ENCODE peak calls at places on chromosomes 11 and 22, in eight cellular contexts. T is spleen; P is testis; I is mesendoderm; W is colonic mucosa; E is PC-3; O is GM23338; Y is CD8-positive, alpha-beta memory T cell. M is an unnamed sample. For H3K4me1 and H3K36me3, the result is how much of the 10 kb centered on the place peaks cover.

GRCh38 chr22:31271485-31271884 is 20.8 kb downstream of the PIK3IP1 start:
- DNase-seq in T (no peak), P (peak), I (no peak), W (no peak), E (no peak), O (no peak), Y (no peak), M (no peak)

GRCh38 chr22:19864538-19865106 is 9.9 kb upstream of the GNB1L start:
- DNase-seq in T (no peak), P (no peak), I (no peak), W (no peak), E (no peak), O (no peak), Y (no peak), M (no peak)

GRCh38 chr11:105641433-105641832 is 31.6 kb downstream of the GRIA4 start:
- DNase-seq in T (no peak), P (no peak), I (no peak), W (no peak), E (no peak), O (no peak), Y (no peak), M (no peak)

GRCh38 chr11:79413258-79413657 is 27.6 kb downstream of the TENM4 start:
- DNase-seq in T (no peak), P (peak), I (peak), W (peak), E (no peak), O (peak), Y (no peak), M (no peak)

GRCh38 chr11:120400564-120401364 is 64.6 kb downstream of the ARHGEF12 start:
- DNase-seq in T (no peak), P (no peak), I (peak), W (peak), E (peak), O (no peak), Y (no peak), M (peak)

GRCh38 chr11:43735931-43736330 is 55.4 kb downstream of the HSD17B12 start:
- DNase-seq in T (no peak), P (no peak), I (no peak), W (no peak), E (peak), O (peak), Y (no peak), M (no peak)

GRCh38 chr11:67276821-67277230 is 10.6 kb downstream of the GRK2 start:
- DNase-seq in T (peak), P (no peak), I (peak), W (peak), E (no peak), O (peak), Y (no peak), M (peak)

GRCh38 chr11:35298369-35298768 is 121.0 kb downstream of the SLC1A2 start:
- DNase-seq in T (no peak), P (no peak), I (no peak), W (no peak), E (no peak), O (no peak), Y (no peak), M (no peak)

GRCh38 chr11:17533782-17534415 is 10.3 kb downstream of the USH1C start:
- DNase-seq in T (no peak), P (no peak), I (peak), W (no peak), E (no peak), O (no peak), Y (no peak), M (no peak)

GRCh38 chr22:37176464-37177061 is 11.5 kb downstream of the C1QTNF6 start:
- DNase-seq in T (peak), P (peak), I (no peak), W (no peak), E (no peak), O (no peak), Y (no peak), M (peak)

GRCh38 chr11:72789493-72790131 is 4.2 kb downstream of the STARD10 start:
- DNase-seq in T (no peak), P (no peak), I (peak), W (no peak), E (peak), O (no peak), Y (no peak), M (no peak)

GRCh38 chr22:24333301-24333700 is 62.7 kb downstream of the SPECC1L start:
- DNase-seq in T (no peak), P (no peak), I (no peak), W (no peak), E (peak), O (no peak), Y (no peak), M (no peak)

GRCh38 chr22:23263651-23264555 is 83.6 kb downstream of the BCR start:
- DNase-seq in T (peak), P (no peak), I (no peak), W (no peak), E (no peak), O (no peak), Y (peak), M (no peak)

GRCh38 chr22:20422271-20422958 is 15.2 kb downstream of the SCARF2 start:
- DNase-seq in T (peak), P (no peak), I (no peak), W (no peak), E (no peak), O (no peak), Y (no peak), M (no peak)

GRCh38 chr22:44660051-44660830 is 41.8 kb upstream of the PRR5 start:
- DNase-seq in T (no peak), P (no peak), I (no peak), W (no peak), E (no peak), O (no peak), Y (no peak), M (no peak)

GRCh38 chr22:37552560-37553163 is 7.6 kb upstream of the CDC42EP1 start:
- DNase-seq in T (no peak), P (peak), I (peak), W (peak), E (no peak), O (peak), Y (no peak), M (no peak)

GRCh38 chr22:26552466-26552865 is 37.5 kb downstream of the TPST2 start:
- DNase-seq in T (no peak), P (no peak), I (no peak), W (no peak), E (no peak), O (no peak), Y (no peak), M (no peak)

GRCh38 chr22:24685804-24686203 is 82.8 kb downstream of the GGT1 start:
- DNase-seq in T (no peak), P (peak), I (no peak), W (no peak), E (no peak), O (peak), Y (no peak), M (no peak)

GRCh38 chr11:71213696-71214552 is 38.5 kb downstream of the SHANK2 start:
- DNase-seq in T (peak), P (no peak), I (no peak), W (no peak), E (no peak), O (no peak), Y (no peak), M (no peak)

GRCh38 chr11:130840683-130841082 is 75.6 kb downstream of the SNX19 start:
- DNase-seq in T (no peak), P (no peak), I (no peak), W (no peak), E (no peak), O (no peak), Y (no peak), M (no peak)

GRCh38 chr11:67664696-67665536 is 9.5 kb downstream of the ALDH3B2 start:
- DNase-seq in T (no peak), P (no peak), I (no peak), W (no peak), E (no peak), O (no peak), Y (no peak), M (no peak)

GRCh38 chr22:49686495-49687219 is 141.0 kb downstream of the BRD1 start:
- DNase-seq in T (peak), P (no peak), I (no peak), W (no peak), E (no peak), O (no peak), Y (no peak), M (no peak)

GRCh38 chr22:24090581-24090980 is 79.5 kb downstream of the CABIN1 start:
- DNase-seq in T (peak), P (no peak), I (no peak), W (no peak), E (no peak), O (no peak), Y (no peak), M (no peak)

DNA sequence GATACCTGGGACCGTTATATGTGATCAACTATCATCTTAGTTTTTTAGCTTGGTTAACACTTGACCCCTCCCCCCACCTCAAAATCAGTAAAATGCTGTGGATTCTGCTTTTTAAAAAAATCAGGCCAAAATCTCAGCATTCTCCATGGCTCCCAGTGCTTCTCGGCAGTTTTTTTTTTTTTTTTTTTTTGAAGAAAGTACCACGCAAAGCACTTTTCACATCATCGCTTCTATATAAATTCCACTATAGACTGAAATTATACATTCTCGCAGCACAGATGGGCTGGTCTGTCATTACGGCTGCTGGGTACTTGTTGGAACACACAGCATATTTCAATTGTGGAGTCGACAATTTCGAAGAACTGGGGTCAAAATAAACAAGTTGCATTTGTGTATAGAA is 67.7 kb upstream of the PPARA start:
- DNase-seq in T (no peak), P (peak), I (no peak), W (no peak), E (no peak), O (no peak), Y (no peak), M (no peak)
- H3K4me1 ChIP-seq in T (half or more), P (half or more), I (under half), W (under half), E (half or more), O (under half), Y (under half), M (under half)

GRCh38 chr11:22460181-22460580 is 122.0 kb downstream of the SLC17A6 start:
- DNase-seq in T (no peak), P (no peak), I (no peak), W (no peak), E (no peak), O (no peak), Y (no peak), M (no peak)
- H3K27ac ChIP-seq in T (no peak), P (no peak), I (no peak), W (no peak), E (no peak), O (no peak), Y (no peak), M (no peak)

DNA sequence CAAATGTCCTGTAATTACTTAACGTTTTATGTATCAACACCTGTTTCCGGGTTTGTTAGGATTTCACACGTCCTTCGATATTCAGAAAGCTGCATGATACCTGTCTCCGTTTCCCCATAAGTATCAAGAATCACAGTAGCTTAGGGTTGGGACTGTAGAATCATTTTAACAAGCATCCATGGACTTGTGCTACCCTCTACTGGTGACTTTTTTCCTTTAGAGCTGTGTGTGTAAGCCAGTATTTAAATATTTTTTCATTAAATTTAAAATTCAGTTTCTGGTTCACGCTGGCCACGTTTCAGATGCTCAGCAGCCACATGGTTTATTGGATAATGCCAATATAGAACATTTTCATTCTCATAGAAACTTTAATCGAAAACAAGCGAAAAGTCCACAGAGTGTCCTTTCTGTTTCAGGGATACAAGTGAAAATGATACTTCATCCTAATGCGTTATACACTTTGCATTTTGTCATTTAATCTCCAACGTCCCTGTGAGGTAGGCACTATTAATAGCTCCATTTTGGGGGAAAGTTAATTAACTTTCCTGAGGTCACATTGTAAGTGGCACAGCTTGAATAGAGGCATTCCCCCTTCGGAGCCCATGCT is 61.5 kb upstream of the SLC25A18 start:
- DNase-seq in T (no peak), P (peak), I (peak), W (peak), E (peak), O (peak), Y (peak), M (peak)
- H3K36me3 ChIP-seq in T (under half), P (under half), I (under half), W (under half), E (under half), O (under half), Y (under half), M (under half)

GRCh38 chr11:11845066-11845465 is 3.3 kb downstream of the USP47 start:
- DNase-seq in T (no peak), P (no peak), I (peak), W (no peak), E (peak), O (peak), Y (no peak), M (peak)

GRCh38 chr11:11845551-11845950 is 3.8 kb downstream of the USP47 start:
- DNase-seq in T (no peak), P (no peak), I (no peak), W (no peak), E (peak), O (no peak), Y (no peak), M (no peak)

GRCh38 chr11:11843233-11843632 is 1.5 kb downstream of the USP47 start:
- DNase-seq in T (no peak), P (no peak), I (no peak), W (no peak), E (peak), O (no peak), Y (peak), M (peak)

GRCh38 chr11:11843642-11844041 is 1.9 kb downstream of the USP47 start:
- DNase-seq in T (no peak), P (no peak), I (no peak), W (no peak), E (no peak), O (no peak), Y (no peak), M (no peak)

GRCh38 chr11:11844272-11844671 is 2.5 kb downstream of the USP47 start:
- DNase-seq in T (no peak), P (no peak), I (no peak), W (no peak), E (no peak), O (no peak), Y (no peak), M (no peak)
- H3K4me1 ChIP-seq in T (half or more), P (under half), I (under half), W (under half), E (under half), O (under half), Y (half or more), M (under half)

GRCh38 chr11:44865866-44866272 is 84.8 kb downstream of the TP53I11 start:
- DNase-seq in T (peak), P (no peak), I (no peak), W (no peak), E (peak), O (no peak), Y (no peak), M (peak)
- H3K27ac ChIP-seq in T (no peak), P (no peak), I (no peak), W (no peak), E (no peak), O (no peak), Y (no peak), M (no peak)

DNA sequence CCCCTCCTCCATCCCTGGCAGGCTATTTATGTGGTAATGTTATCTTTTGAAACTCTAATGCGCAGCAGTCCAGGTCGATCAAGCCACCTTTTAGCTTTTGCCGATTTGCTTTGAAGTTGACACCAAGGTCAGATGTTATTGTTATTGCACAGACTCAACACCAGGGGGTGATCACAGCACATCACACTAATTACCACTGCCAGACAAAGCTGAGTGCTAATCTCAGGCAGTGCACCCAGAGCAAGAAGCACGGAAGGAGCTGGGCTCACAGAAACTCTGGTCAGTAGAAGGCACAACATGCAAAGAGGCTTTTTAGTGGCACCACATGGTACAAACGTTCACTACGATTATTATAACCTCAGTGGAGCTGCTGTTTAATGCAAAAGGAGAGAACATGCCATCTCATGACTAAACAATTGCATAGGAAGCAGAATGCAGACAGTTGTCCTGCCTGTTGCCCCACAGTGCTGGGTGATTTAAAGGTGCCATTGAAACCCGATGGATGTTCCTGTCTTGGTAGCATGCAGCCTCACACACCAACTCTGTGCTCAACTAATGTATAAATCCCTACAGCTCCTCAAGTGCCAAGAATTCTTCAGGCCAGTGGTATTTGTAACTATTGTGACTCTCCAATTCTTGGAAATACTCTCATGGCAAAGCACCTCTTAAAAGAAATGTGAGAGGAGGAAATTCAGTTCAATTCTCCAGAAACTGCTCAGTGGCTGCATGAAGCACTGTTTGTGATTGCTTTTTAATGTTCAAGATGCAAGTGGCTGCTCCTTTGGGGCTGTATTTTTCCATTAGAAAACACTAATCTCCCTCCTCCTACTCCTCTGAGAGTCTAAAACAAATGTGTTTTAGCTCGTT is 353.9 kb upstream of the DDI1 start:
- DNase-seq in T (no peak), P (peak), I (peak), W (peak), E (peak), O (peak), Y (peak), M (peak)
- H3K36me3 ChIP-seq in T (under half), P (under half), I (under half), W (under half), E (under half), O (under half), Y (under half), M (under half)

GRCh38 chr11:46359936-46360335 is 12.7 kb downstream of the DGKZ start:
- DNase-seq in T (no peak), P (no peak), I (no peak), W (no peak), E (no peak), O (no peak), Y (no peak), M (no peak)

GRCh38 chr11:46360878-46361277 is 13.6 kb downstream of the DGKZ start:
- DNase-seq in T (no peak), P (no peak), I (no peak), W (no peak), E (no peak), O (no peak), Y (no peak), M (no peak)

GRCh38 chr11:46353706-46354105 is 6.4 kb downstream of the DGKZ start:
- DNase-seq in T (no peak), P (no peak), I (no peak), W (no peak), E (no peak), O (no peak), Y (no peak), M (no peak)

GRCh38 chr11:46357483-46357936 is 10.2 kb downstream of the DGKZ start:
- DNase-seq in T (peak), P (no peak), I (peak), W (no peak), E (no peak), O (no peak), Y (no peak), M (peak)

DNA sequence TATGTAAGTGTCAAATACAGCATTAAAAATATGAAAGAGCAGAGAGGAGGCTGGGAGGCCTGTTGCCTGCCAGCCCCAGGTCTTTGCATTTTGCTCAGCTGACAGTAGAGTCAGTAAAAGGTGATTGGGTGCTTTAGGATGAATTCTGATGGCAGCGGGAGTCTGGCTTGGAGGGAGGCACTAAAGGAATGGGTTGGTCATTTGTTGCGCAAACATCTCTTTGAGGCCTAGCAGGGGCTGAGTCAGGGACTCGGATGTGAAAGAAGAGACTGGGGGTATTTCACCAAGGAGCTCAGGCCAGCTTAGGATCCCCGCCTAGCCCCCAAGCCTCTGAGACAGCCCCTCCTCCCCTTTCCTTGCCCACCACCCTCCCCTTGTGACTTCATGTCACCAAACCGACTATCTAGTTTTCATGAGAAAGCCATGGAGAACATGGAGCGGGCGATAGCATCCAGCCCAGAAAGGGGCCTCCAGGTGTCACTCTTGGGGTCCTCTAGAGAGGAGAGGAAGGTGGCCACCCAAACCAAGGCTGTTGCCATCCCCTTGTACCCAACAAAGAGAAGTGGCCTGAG is 9.7 kb downstream of the DGKZ start:
- DNase-seq in T (no peak), P (no peak), I (peak), W (no peak), E (no peak), O (no peak), Y (no peak), M (no peak)
- H3K4me1 ChIP-seq in T (under half), P (under half), I (under half), W (under half), E (under half), O (under half), Y (half or more), M (under half)

GRCh38 chr11:118091690-118092089 is 4.9 kb upstream of the SMIM35 start:
- DNase-seq in T (no peak), P (no peak), I (no peak), W (no peak), E (no peak), O (no peak), Y (no peak), M (peak)

GRCh38 chr11:118095493-118095892 is 8.7 kb upstream of the SMIM35 start:
- DNase-seq in T (peak), P (no peak), I (no peak), W (no peak), E (no peak), O (no peak), Y (no peak), M (no peak)

GRCh38 chr11:118095967-118096367 is 9.2 kb upstream of the SMIM35 start:
- DNase-seq in T (no peak), P (no peak), I (no peak), W (no peak), E (no peak), O (no peak), Y (no peak), M (no peak)

GRCh38 chr11:118090545-118091162 is 3.9 kb upstream of the SMIM35 start:
- DNase-seq in T (no peak), P (no peak), I (no peak), W (no peak), E (no peak), O (no peak), Y (no peak), M (no peak)

GRCh38 chr11:118092907-118093571 is 6.3 kb upstream of the SMIM35 start:
- DNase-seq in T (no peak), P (no peak), I (no peak), W (no peak), E (no peak), O (no peak), Y (no peak), M (peak)
- H3K27ac ChIP-seq in T (no peak), P (no peak), I (no peak), W (no peak), E (no peak), O (no peak), Y (no peak), M (no peak)